ENCODE peak calls at places on chromosomes 5 and 9, in seven cellular contexts. E, W, U, Z, H, I and D are unnamed samples.

GRCh38 chr9:136881691-136882108 is 4.6 kb upstream of the TRAF2 start:
- DNase-seq in H (no peak), I (no peak), U (no peak), W (no peak), E (peak), Z (no peak), D (peak)

GRCh38 chr5:157558681-157559080 is 16.9 kb downstream of the ADAM19 start:
- DNase-seq in E (no peak), I (no peak), H (peak), W (no peak), Z (no peak), U (no peak), D (no peak)

GRCh38 chr5:122775713-122776084 is 819 bp downstream of the SNX2 start:
- DNase-seq in I (no peak), U (no peak), H (peak), E (peak), Z (no peak), W (no peak), D (peak)

GRCh38 chr9:128271112-128271511 is 4.7 kb downstream of the GOLGA2 start:
- DNase-seq in I (no peak), H (peak), Z (no peak), E (no peak), W (no peak), U (no peak), D (no peak)

GRCh38 chr5:174692381-174692780 is 32.0 kb upstream of the MSX2 start:
- DNase-seq in I (no peak), U (no peak), E (no peak), W (no peak), H (no peak), Z (no peak), D (no peak)

GRCh38 chr9:135077497-135078200 is 9.8 kb upstream of the OLFM1 start:
- DNase-seq in U (no peak), H (peak), W (no peak), Z (no peak), I (peak), E (peak), D (no peak)

GRCh38 chr5:155794801-155795200 is 532.2 kb upstream of the SGCD start:
- DNase-seq in Z (no peak), H (no peak), I (peak), E (no peak), W (no peak), U (no peak), D (no peak)

GRCh38 chr9:133031496-133031911 is 707 bp downstream of the GTF3C5 start:
- DNase-seq in U (no peak), E (peak), H (peak), I (no peak), W (no peak), Z (no peak), D (no peak)

GRCh38 chr9:112271466-112272098 is 61.8 kb downstream of the PTBP3 start:
- DNase-seq in H (peak), I (no peak), Z (no peak), E (no peak), W (no peak), U (no peak), D (no peak)

GRCh38 chr5:37090123-37090726 is 159.0 kb downstream of the CPLANE1 start:
- DNase-seq in E (no peak), W (no peak), H (no peak), Z (no peak), I (no peak), U (no peak), D (no peak)

GRCh38 chr5:154371687-154372086 is 74.1 kb upstream of the SAP30L start:
- DNase-seq in W (no peak), I (peak), Z (no peak), E (peak), H (no peak), U (peak), D (no peak)

GRCh38 chr5:74870299-74871067 is 4.3 kb upstream of the FAM169A start:
- DNase-seq in H (peak), U (no peak), W (no peak), I (no peak), Z (no peak), E (no peak), D (no peak)

GRCh38 chr5:112628219-112628618 is 109.5 kb upstream of the APC start:
- DNase-seq in Z (no peak), U (no peak), E (no peak), I (no peak), H (no peak), W (no peak), D (no peak)

GRCh38 chr5:53191766-53192165 is 82.2 kb upstream of the MOCS2 start:
- DNase-seq in H (no peak), Z (no peak), I (no peak), E (no peak), W (no peak), U (no peak), D (no peak)

GRCh38 chr9:12954441-12954840 is 179.6 kb downstream of the LURAP1L start:
- DNase-seq in U (no peak), E (no peak), Z (no peak), W (no peak), I (no peak), H (no peak), D (no peak)

GRCh38 chr5:1187234-1187949 is 14.0 kb upstream of the SLC6A19 start:
- DNase-seq in W (no peak), U (no peak), E (no peak), I (no peak), H (no peak), Z (no peak), D (no peak)

GRCh38 chr9:129887210-129888084 is 52.2 kb downstream of the USP20 start:
- DNase-seq in Z (peak), I (peak), H (no peak), W (peak), E (peak), U (no peak), D (peak)

GRCh38 chr9:5718296-5719032 is 89.6 kb downstream of the RIC1 start:
- DNase-seq in H (no peak), E (no peak), W (no peak), Z (no peak), U (peak), I (peak), D (no peak)

GRCh38 chr5:134451618-134452505 is 40.2 kb upstream of the CDKN2AIPNL start:
- DNase-seq in U (no peak), Z (no peak), H (peak), I (peak), E (peak), W (no peak), D (no peak)

GRCh38 chr9:129331772-129332512 is 153.9 kb upstream of the IER5L start:
- DNase-seq in U (no peak), W (no peak), I (no peak), E (no peak), H (no peak), Z (no peak), D (no peak)

GRCh38 chr9:82031538-82032280 is 43.1 kb downstream of the SPATA31D1 start:
- DNase-seq in W (no peak), H (peak), E (peak), I (peak), Z (no peak), U (peak), D (no peak)

GRCh38 chr9:34552986-34553385 is 30.2 kb upstream of the ENHO start:
- DNase-seq in E (no peak), I (no peak), W (no peak), Z (no peak), U (no peak), H (no peak), D (no peak)

GRCh38 chr9:130699047-130699446 is 5.5 kb downstream of the EXOSC2 start:
- DNase-seq in Z (no peak), I (no peak), E (no peak), H (no peak), U (no peak), W (no peak), D (no peak)

GRCh38 chr5:35857004-35857345 is 284 bp downstream of the IL7R start:
- DNase-seq in I (no peak), E (no peak), H (peak), W (no peak), Z (no peak), U (no peak), D (no peak)

GRCh38 chr5:82984786-82985762 is 92.1 kb downstream of the TMEM167A start:
- DNase-seq in I (no peak), U (no peak), H (peak), W (no peak), E (no peak), Z (no peak), D (no peak)